ENCODE peak calls at places on chromosomes 1 and 21, in four cellular contexts. I is SK-N-SH, Z is A549, U is H1. B is an unnamed sample.

GRCh38 chr1:42847721-42848470 is 1.5 kb downstream of the ZNF691 start:
- DNase-seq in I (no peak), U (peak; percentile 37), Z (no peak), B (no peak)

GRCh38 chr1:246573481-246573880 is 7.2 kb downstream of the CNST start:
- DNase-seq in U (no peak), Z (no peak), I (no peak), B (no peak)

GRCh38 chr1:241181971-241182370 is 175.0 kb downstream of the RGS7 start:
- DNase-seq in Z (no peak), I (no peak), U (no peak), B (no peak)

GRCh38 chr21:29647353-29647781 is 292.4 kb downstream of the GRIK1 start:
- DNase-seq in U (no peak), I (no peak), Z (no peak), B (peak; percentile 85)

GRCh38 chr1:113399063-113399583 is 8.8 kb downstream of the MAGI3 start:
- DNase-seq in U (no peak), I (peak; percentile 55), Z (no peak), B (no peak)

GRCh38 chr1:107793896-107794440 is 171.0 kb downstream of the VAV3 start:
- DNase-seq in Z (no peak), I (no peak), U (no peak), B (no peak)

GRCh38 chr1:16092097-16092922 is 18.9 kb upstream of the FAM131C start:
- DNase-seq in U (no peak), Z (no peak), I (no peak), B (no peak)

GRCh38 chr1:203799157-203799556 is 3.7 kb downstream of the ZBED6 start:
- DNase-seq in U (no peak), Z (no peak), I (no peak), B (no peak)

GRCh38 chr1:236480758-236481436 is 42.9 kb upstream of the LGALS8 start:
- DNase-seq in I (no peak), Z (no peak), U (no peak), B (peak; percentile 66)

GRCh38 chr1:62113505-62113904 is 81.1 kb upstream of the L1TD1 start:
- DNase-seq in Z (no peak), U (no peak), I (no peak), B (no peak)

DNA sequence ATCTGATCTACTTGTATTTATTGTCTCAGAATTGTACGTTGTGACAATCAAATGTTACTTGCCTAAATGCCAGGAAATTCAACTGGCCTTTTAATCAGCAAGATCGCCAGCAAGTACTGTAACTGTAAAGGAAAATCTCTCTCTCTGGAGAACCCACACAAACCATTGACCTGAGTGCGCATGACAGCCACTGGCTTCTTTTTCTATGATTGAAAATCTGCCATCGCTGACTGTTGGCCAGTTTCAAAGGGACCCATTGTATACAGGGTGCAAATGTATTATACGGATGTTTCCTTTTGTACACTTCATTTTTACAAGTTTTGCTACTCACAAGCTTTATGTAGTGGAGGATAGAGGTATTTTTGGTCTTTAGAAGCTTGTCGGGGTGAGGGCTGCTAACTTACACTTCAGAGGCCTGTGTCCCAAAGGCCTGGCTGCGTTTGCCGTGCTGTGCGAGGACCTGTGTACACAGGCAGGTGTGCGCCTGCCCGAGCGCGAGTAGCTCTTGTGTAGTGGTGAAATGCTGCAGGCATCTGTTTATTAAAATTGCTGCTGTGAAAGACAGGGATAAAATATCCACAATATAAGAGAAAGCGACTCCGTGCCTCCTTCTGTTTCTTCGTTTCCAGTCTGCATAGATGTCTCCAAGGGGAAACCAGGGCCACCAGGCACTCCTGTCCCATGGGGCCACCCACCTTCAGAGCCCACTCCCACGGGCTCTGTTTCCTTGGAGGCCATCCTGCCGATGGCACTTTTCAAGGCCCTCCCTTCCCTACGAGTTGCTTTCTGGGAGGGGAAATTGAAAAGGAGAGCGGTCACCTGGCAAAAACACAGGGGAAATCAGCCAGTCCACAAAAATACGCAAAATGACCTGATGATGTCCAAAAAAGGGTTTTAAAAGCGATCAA is 25.3 kb upstream of the TRAPPC10 start:
- DNase-seq in I (peak; percentile 27), Z (no peak), U (no peak), B (no peak)
- TF ChIP-seq CHD2 in I (no peak), Z (no peak), U (no peak), B (no peak)

DNA sequence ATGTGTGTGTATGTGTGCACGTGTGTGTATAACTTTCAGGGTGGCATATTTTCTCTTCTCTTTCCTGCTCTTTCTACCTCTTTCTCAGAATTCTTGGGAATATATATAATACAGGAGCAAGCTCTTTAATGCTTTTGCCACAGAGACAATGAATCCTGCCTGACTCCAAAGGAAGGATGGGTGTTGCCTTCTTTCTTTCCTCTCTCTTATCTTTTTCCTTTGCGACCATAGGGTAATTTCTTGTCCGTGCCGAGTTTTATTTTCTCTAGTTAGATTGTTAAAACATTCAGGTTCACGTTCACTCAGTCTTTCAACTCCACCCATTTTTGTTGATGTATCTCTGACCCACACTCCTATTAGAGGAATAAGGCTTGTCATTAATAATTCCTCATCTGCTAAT is 129.0 kb upstream of the C1orf21 start:
- DNase-seq in I (no peak), U (no peak), Z (no peak), B (no peak)
- TF ChIP-seq CHD2 in I (no peak), U (no peak), Z (no peak), B (no peak)

DNA sequence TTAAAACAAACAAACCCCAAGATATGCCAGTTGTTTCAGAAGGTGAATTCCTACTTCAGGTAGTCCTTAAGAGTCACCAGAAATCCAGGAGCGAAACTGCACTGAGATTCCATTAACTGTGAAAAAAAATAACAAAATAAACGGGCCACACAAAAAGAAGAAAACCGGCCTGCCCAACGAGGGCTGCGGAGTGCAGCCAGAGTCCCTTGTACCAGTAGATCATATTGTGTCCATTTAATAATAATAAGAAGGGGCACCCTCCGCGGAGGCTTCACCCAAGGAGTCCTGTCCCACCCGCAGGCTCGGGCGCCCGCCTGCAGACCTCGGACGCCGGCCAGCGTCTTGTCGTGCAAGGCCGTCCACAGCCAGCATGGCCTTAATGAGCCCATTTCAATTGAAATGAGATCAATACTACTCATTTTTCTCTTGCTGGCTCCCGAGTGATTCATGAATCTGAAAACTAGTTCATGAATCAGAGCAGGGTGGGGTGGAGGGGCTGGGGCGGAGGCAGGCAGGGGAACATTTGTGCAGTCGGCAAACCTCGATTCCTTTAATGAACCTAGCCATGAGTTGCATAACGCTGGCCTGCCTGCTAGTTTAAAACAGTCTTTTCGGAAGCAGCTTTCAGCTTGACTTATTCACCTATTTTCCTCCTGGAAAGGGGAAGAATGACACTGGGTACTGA is 113.1 kb upstream of the IRF2BP2 start:
- DNase-seq in U (no peak), Z (peak; percentile 43), I (peak; percentile 56), B (peak; percentile 53)
- TF ChIP-seq CHD2 in U (no peak), Z (no peak), I (no peak), B (no peak)

DNA sequence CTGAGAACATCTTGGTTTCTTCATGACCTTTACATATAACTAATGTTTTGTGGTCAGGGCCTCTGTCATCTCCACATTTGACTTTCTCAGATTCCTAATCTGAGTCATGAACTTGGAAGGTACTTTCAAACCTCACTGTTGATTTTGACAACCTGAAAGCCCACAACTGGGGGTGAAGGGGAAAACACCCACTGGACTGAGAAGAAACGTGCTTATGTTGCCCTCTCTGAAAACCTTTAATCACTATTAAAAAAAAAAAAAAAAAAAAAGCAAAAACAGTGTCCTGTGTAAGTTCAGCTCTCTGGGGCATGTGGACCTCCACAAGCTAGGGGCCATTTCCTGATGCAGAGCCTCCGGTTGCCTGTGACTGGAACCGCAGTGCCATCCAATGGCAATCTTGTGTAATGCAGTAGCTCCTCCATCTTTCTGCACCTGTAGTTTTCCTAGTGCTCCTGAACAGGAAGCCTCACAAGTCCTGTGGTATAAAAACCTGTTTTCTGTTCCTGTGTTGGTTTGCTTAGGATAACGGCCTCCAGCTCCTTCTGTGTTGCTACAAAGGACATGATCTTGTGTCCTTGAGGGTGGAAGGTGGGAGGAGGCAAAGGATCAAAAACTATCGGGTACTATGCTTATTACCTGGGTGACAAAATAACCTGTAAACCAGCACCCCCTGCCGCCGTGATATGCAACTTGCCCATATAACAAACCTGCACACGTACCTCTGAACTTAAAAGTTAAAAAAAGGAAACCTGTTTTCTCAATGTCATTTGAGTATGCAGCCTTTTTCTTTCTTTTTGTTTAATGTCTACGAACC is 124.5 kb downstream of the ZNF648 start:
- DNase-seq in I (peak; percentile 47), U (peak; percentile 84), Z (peak; percentile 29), B (peak; percentile 78)
- TF ChIP-seq CHD2 in I (no peak), U (no peak), Z (no peak), B (no peak)

DNA sequence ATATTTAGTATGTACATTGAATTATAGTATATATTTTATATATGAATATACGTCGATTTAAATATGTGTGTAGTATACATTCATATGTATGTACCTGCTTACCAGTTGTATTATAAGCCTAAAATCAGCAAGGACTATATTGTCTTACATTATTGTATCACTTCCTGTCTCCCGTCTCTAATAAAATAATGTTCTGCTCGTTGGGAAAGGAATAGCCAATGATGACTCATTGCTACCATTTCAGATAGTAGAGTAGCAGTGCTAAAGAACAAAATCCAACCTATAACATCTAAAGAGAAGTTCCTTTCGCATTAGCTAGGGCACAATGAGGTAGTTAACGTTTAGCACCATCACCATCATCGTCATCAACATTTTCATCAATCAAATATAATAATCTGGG is 39.9 kb upstream of the SMYD2 start:
- DNase-seq in U (no peak), I (no peak), Z (no peak), B (no peak)
- TF ChIP-seq CHD2 in U (no peak), I (no peak), Z (no peak), B (no peak)